ENCODE peak calls at places on chromosomes 11 and 22, in four cellular contexts. P is stimulated activated CD8-positive, alpha-beta memory T cell treated with anti-CD3 and anti-CD28 coated beads, Interleukin-4, amount 100 ng/mL, for 1 hour; M is astrocyte of the cerebellum; C is HS-27A. T is an unnamed sample.

GRCh38 chr11:123561046-123561781 is 93.2 kb downstream of the SCN3B start:
- DNase-seq in P (no peak), M (no peak), C (no peak), T (no peak)

GRCh38 chr11:22728600-22729394 is 62.4 kb downstream of the GAS2 start:
- DNase-seq in P (no peak), M (no peak), C (no peak), T (no peak)

GRCh38 chr11:115581871-115582639 is 77.8 kb upstream of the CADM1 start:
- DNase-seq in P (no peak), M (no peak), C (no peak), T (no peak)

GRCh38 chr11:72721689-72722049 is 30.5 kb downstream of the ARAP1 start:
- DNase-seq in P (no peak), M (no peak), C (no peak), T (no peak)

GRCh38 chr11:63882555-63883242 is 34.3 kb downstream of the RCOR2 start:
- DNase-seq in P (no peak), M (no peak), C (no peak), T (no peak)

GRCh38 chr22:28063656-28064055 is 144.6 kb upstream of the PITPNB start:
- DNase-seq in P (no peak), M (no peak), C (no peak), T (no peak)

GRCh38 chr22:42277232-42277753 is 6.8 kb upstream of the TCF20 start:
- DNase-seq in P (no peak), M (no peak), C (no peak), T (no peak)

GRCh38 chr11:47550288-47551052 is 2.5 kb downstream of the CELF1 start:
- DNase-seq in P (no peak), M (no peak), C (no peak), T (no peak)

GRCh38 chr22:32202539-32203180 is 2.2 kb downstream of the RFPL2 start:
- DNase-seq in P (no peak), M (peak), C (no peak), T (no peak)

GRCh38 chr11:128261011-128261421 is 326.3 kb downstream of the ETS1 start:
- DNase-seq in P (no peak), M (no peak), C (no peak), T (no peak)

GRCh38 chr11:128884703-128885338 is 6.3 kb upstream of the KCNJ5 start:
- DNase-seq in P (no peak), M (peak), C (no peak), T (no peak)

GRCh38 chr11:99015634-99016454 is 4.9 kb upstream of the CNTN5 start:
- DNase-seq in P (no peak), M (peak), C (peak), T (no peak)

GRCh38 chr11:100910808-100911207 is 218.8 kb downstream of the PGR start:
- DNase-seq in P (no peak), M (no peak), C (no peak), T (no peak)

GRCh38 chr11:11786771-11787170 is 55.0 kb upstream of the USP47 start:
- DNase-seq in P (no peak), M (peak), C (no peak), T (no peak)

GRCh38 chr11:123601136-123601535 is 53.3 kb downstream of the SCN3B start:
- DNase-seq in P (no peak), M (no peak), C (no peak), T (no peak)

GRCh38 chr11:76744186-76745058 is 38.7 kb upstream of the TSKU start:
- DNase-seq in P (no peak), M (no peak), C (no peak), T (no peak)

GRCh38 chr11:82732734-82733443 is 775 bp downstream of the FAM181B start:
- DNase-seq in P (no peak), M (no peak), C (no peak), T (no peak)

T was measured in activated T-helper 9 cell treated with anti-CD3 and anti-CD28 coated beads, Interleukin-2, amount 50 U/mL, for 16 hours.